ENCODE peak calls at places on chromosomes 13 and 19, in six cellular contexts. One of them, this sample, is unnamed.

GRCh38 chr19:50496189-50497029 is 14.6 kb downstream of the JOSD2 start:
- DNase-seq in stomach: no peak
- DNase-seq in WTC11: peak
- DNase-seq in GM06990: no peak
- DNase-seq in progenitor cell of endocrine pancreas: no peak
- DNase-seq in cardiac muscle cell: peak
- DNase-seq in this sample: peak

GRCh38 chr19:54189020-54189667 is at the start of gene MBOAT7:
- DNase-seq in stomach: no peak
- DNase-seq in WTC11: no peak
- DNase-seq in GM06990: no peak
- DNase-seq in progenitor cell of endocrine pancreas: peak
- DNase-seq in cardiac muscle cell: no peak
- DNase-seq in this sample: peak

GRCh38 chr13:101916108-101916757 is 463.8 kb downstream of the ITGBL1 start:
- DNase-seq in stomach: no peak
- DNase-seq in WTC11: peak
- DNase-seq in GM06990: no peak
- DNase-seq in progenitor cell of endocrine pancreas: no peak
- DNase-seq in cardiac muscle cell: peak
- DNase-seq in this sample: peak

GRCh38 chr19:28294395-28294794 is 918.6 kb downstream of the UQCRFS1 start:
- DNase-seq in stomach: no peak
- DNase-seq in WTC11: no peak
- DNase-seq in GM06990: no peak
- DNase-seq in progenitor cell of endocrine pancreas: no peak
- DNase-seq in cardiac muscle cell: no peak
- DNase-seq in this sample: no peak

GRCh38 chr19:5138606-5139594 is 170.0 kb downstream of the KDM4B start:
- DNase-seq in stomach: peak
- DNase-seq in WTC11: no peak
- DNase-seq in GM06990: peak
- DNase-seq in progenitor cell of endocrine pancreas: no peak
- DNase-seq in cardiac muscle cell: no peak
- DNase-seq in this sample: no peak

GRCh38 chr19:50427997-50428425 is 4.7 kb upstream of the MYBPC2 start:
- DNase-seq in stomach: peak
- DNase-seq in WTC11: peak
- DNase-seq in GM06990: peak
- DNase-seq in progenitor cell of endocrine pancreas: peak
- DNase-seq in cardiac muscle cell: peak
- DNase-seq in this sample: peak

GRCh38 chr13:89457977-89458376 is 1786.8 kb downstream of the SLITRK5 start:
- DNase-seq in stomach: no peak
- DNase-seq in WTC11: no peak
- DNase-seq in GM06990: no peak
- DNase-seq in progenitor cell of endocrine pancreas: no peak
- DNase-seq in cardiac muscle cell: peak
- DNase-seq in this sample: no peak

GRCh38 chr13:57557979-57558529 is 73.5 kb upstream of the PCDH17 start:
- DNase-seq in stomach: no peak
- DNase-seq in WTC11: no peak
- DNase-seq in GM06990: no peak
- DNase-seq in progenitor cell of endocrine pancreas: no peak
- DNase-seq in cardiac muscle cell: peak
- DNase-seq in this sample: no peak

GRCh38 chr19:38417146-38417543 is 8.9 kb downstream of the RASGRP4 start:
- DNase-seq in stomach: no peak
- DNase-seq in WTC11: no peak
- DNase-seq in GM06990: no peak
- DNase-seq in progenitor cell of endocrine pancreas: no peak
- DNase-seq in cardiac muscle cell: no peak
- DNase-seq in this sample: no peak

GRCh38 chr19:30406220-30406944 is 34.2 kb downstream of the ZNF536 start:
- DNase-seq in stomach: no peak
- DNase-seq in WTC11: peak
- DNase-seq in GM06990: no peak
- DNase-seq in progenitor cell of endocrine pancreas: no peak
- DNase-seq in cardiac muscle cell: peak
- DNase-seq in this sample: peak

GRCh38 chr19:48842744-48843162 is 6.5 kb upstream of the HSD17B14 start:
- DNase-seq in stomach: no peak
- DNase-seq in WTC11: peak
- DNase-seq in GM06990: no peak
- DNase-seq in progenitor cell of endocrine pancreas: peak
- DNase-seq in cardiac muscle cell: peak
- DNase-seq in this sample: peak

GRCh38 chr19:30173593-30174356 is 198.4 kb upstream of the ZNF536 start:
- DNase-seq in stomach: no peak
- DNase-seq in WTC11: no peak
- DNase-seq in GM06990: no peak
- DNase-seq in progenitor cell of endocrine pancreas: no peak
- DNase-seq in cardiac muscle cell: no peak
- DNase-seq in this sample: no peak

GRCh38 chr13:45108716-45109706 is 11.3 kb upstream of the GTF2F2 start:
- DNase-seq in stomach: no peak
- DNase-seq in WTC11: peak
- DNase-seq in GM06990: peak
- DNase-seq in progenitor cell of endocrine pancreas: no peak
- DNase-seq in cardiac muscle cell: no peak
- DNase-seq in this sample: peak

DNA sequence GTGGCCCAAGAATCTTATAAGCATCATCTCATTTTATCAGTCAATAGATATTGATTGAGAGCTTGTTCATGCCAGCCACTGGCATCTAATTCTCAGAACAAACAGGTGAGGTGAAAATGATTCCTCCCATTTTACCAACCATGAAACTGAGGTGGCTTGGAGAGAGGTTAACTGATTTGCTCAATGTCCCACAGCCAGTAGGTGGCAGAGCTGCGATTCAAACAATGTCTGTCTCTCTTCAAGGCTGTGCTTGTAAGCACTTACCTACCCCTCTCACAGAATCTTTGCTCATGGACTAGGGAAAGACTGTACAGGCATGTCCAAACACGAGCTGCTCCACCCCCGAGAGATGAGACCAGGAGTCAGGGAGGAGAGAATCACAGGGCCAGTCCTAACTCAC is 21.5 kb upstream of the GSX1 start:
- DNase-seq in stomach: no peak
- DNase-seq in WTC11: peak
- DNase-seq in GM06990: no peak
- DNase-seq in progenitor cell of endocrine pancreas: no peak
- DNase-seq in cardiac muscle cell: no peak
- DNase-seq in this sample: no peak
- TF ChIP-seq CTCF in stomach: no peak
- TF ChIP-seq CTCF in WTC11: no peak
- TF ChIP-seq CTCF in GM06990: peak
- TF ChIP-seq CTCF in progenitor cell of endocrine pancreas: peak
- TF ChIP-seq CTCF in cardiac muscle cell: peak
- TF ChIP-seq CTCF in this sample: peak

GRCh38 chr13:65064967-65065366 is 2165.2 kb downstream of the PCDH9 start:
- DNase-seq in stomach: no peak
- DNase-seq in WTC11: no peak
- DNase-seq in GM06990: no peak
- DNase-seq in progenitor cell of endocrine pancreas: no peak
- DNase-seq in cardiac muscle cell: no peak
- DNase-seq in this sample: no peak
- TF ChIP-seq CTCF in stomach: no peak
- TF ChIP-seq CTCF in WTC11: no peak
- TF ChIP-seq CTCF in GM06990: no peak
- TF ChIP-seq CTCF in progenitor cell of endocrine pancreas: no peak
- TF ChIP-seq CTCF in cardiac muscle cell: no peak
- TF ChIP-seq CTCF in this sample: no peak

DNA sequence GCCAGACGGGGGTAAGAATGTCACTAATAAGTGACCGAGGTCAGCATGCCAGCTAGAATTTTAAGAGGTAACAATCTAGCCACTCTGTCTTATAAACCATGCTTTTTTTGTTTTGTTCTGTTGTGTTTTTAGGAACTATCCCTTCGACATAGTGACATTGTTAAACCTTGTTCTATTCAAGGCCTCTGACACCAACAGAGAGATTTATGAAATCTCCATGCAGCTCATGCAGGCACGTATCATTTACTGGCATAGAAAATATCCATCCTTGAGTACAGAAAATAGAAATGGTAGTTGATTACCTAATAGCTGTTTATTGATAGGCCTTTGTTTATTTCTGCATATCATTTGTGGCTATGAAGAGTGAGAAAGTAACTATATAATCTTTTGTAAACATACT is 113.4 kb downstream of the ZAR1L start:
- DNase-seq in stomach: no peak
- DNase-seq in WTC11: no peak
- DNase-seq in GM06990: no peak
- DNase-seq in progenitor cell of endocrine pancreas: no peak
- DNase-seq in cardiac muscle cell: no peak
- DNase-seq in this sample: no peak
- TF ChIP-seq CTCF in stomach: no peak
- TF ChIP-seq CTCF in WTC11: no peak
- TF ChIP-seq CTCF in GM06990: no peak
- TF ChIP-seq CTCF in progenitor cell of endocrine pancreas: no peak
- TF ChIP-seq CTCF in cardiac muscle cell: no peak
- TF ChIP-seq CTCF in this sample: no peak

DNA sequence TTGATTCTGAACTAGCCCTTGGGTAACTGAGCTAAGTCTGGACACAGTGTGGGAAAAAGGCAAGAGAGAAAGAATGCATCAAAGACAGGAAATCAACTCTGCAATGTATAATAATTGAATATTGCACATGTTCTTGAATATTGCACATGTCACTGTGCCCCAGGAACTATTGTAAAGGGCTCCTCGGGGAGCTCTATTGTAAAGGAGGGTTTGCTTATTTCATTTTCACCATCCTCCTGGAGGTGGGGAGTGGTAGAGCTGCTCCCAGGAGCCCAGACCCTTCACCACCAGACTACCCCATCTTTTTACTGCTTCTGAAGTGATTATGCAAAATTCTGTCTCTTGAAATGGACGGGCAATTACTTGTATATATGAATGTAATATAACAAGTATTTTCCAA is 44.4 kb upstream of the ITM2B start:
- DNase-seq in stomach: no peak
- DNase-seq in WTC11: no peak
- DNase-seq in GM06990: no peak
- DNase-seq in progenitor cell of endocrine pancreas: no peak
- DNase-seq in cardiac muscle cell: no peak
- DNase-seq in this sample: no peak
- TF ChIP-seq CTCF in stomach: no peak
- TF ChIP-seq CTCF in WTC11: no peak
- TF ChIP-seq CTCF in GM06990: no peak
- TF ChIP-seq CTCF in progenitor cell of endocrine pancreas: no peak
- TF ChIP-seq CTCF in cardiac muscle cell: no peak
- TF ChIP-seq CTCF in this sample: no peak

DNA sequence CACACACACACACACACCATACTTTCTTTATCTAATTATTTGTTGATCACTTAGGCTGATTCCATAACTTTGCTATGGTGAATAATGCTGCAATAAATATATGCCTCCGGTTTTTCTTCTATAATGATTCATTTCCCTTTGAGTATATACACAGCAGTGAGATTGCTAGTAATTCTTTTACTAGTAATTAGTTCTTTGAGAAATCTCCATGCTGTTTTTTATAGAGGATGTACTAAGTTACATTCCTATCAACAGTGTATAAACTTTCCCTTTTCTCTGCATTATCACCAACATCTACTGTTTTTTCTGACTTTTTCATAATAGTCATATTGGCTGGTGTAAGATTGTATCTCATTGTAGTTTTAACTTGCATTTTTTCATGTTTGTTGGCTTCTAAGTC is 1405.1 kb downstream of the PCDH9 start:
- DNase-seq in stomach: no peak
- DNase-seq in WTC11: no peak
- DNase-seq in GM06990: no peak
- DNase-seq in progenitor cell of endocrine pancreas: no peak
- DNase-seq in cardiac muscle cell: no peak
- DNase-seq in this sample: no peak
- TF ChIP-seq CTCF in stomach: no peak
- TF ChIP-seq CTCF in WTC11: no peak
- TF ChIP-seq CTCF in GM06990: no peak
- TF ChIP-seq CTCF in progenitor cell of endocrine pancreas: no peak
- TF ChIP-seq CTCF in cardiac muscle cell: no peak
- TF ChIP-seq CTCF in this sample: no peak

DNA sequence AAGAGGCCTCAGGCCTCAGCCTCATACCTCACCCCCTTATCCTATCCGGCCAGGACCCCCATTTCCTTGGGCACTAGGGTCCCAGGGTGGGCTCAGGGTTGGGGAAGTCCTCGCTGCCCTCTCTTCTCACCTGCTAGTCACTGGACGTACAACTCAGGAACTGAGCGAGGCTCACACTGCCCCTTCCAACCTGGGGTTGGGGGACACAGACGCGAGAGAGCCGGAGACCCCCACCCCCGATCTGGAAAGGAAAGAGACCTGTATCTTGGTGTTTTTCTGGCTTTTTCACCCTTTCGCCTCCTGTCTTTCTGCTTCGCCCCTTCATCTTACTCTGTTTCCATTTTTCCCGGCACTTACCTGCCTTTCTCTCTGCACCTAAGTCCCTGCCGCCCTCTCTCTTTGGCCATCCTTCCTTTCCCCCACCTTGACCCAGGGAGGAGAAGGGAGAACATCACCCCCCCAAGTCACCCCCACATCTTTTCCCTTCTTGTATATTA is 36.4 kb downstream of the ZSWIM4 start:
- DNase-seq in stomach: no peak
- DNase-seq in WTC11: no peak
- DNase-seq in GM06990: no peak
- DNase-seq in progenitor cell of endocrine pancreas: no peak
- DNase-seq in cardiac muscle cell: no peak
- DNase-seq in this sample: no peak
- TF ChIP-seq CTCF in stomach: no peak
- TF ChIP-seq CTCF in WTC11: no peak
- TF ChIP-seq CTCF in GM06990: no peak
- TF ChIP-seq CTCF in progenitor cell of endocrine pancreas: no peak
- TF ChIP-seq CTCF in cardiac muscle cell: no peak
- TF ChIP-seq CTCF in this sample: no peak

GRCh38 chr13:85261757-85262346 is 537.4 kb downstream of the SLITRK6 start:
- DNase-seq in stomach: no peak
- DNase-seq in WTC11: no peak
- DNase-seq in GM06990: no peak
- DNase-seq in progenitor cell of endocrine pancreas: no peak
- DNase-seq in cardiac muscle cell: peak
- DNase-seq in this sample: no peak
- TF ChIP-seq CTCF in stomach: no peak
- TF ChIP-seq CTCF in WTC11: peak
- TF ChIP-seq CTCF in GM06990: no peak
- TF ChIP-seq CTCF in progenitor cell of endocrine pancreas: peak
- TF ChIP-seq CTCF in cardiac muscle cell: peak
- TF ChIP-seq CTCF in this sample: peak

This sample was measured in nephron progenitor cell.